ENCODE peak calls at places on chromosomes 11 and 22, in seven cellular contexts. One of them, this sample, is unnamed.

GRCh38 chr11:110479070-110479444 is 49.3 kb downstream of the FDX1 start:
- DNase-seq in anterior cingulate cortex: no peak
- DNase-seq in D341Med: no peak
- DNase-seq in naive thymus-derived CD8-positive, alpha-beta T cell: no peak
- DNase-seq in mesothelial cell of epicardium: no peak
- DNase-seq in GM12891: no peak
- DNase-seq in fibroblast of pulmonary artery: no peak
- DNase-seq in this sample: no peak

GRCh38 chr11:44256673-44257291 is 53.2 kb downstream of the ALX4 start:
- DNase-seq in fibroblast of pulmonary artery: peak; percentile 36
- DNase-seq in anterior cingulate cortex: no peak
- DNase-seq in GM12891: no peak
- DNase-seq in D341Med: no peak
- DNase-seq in mesothelial cell of epicardium: no peak
- DNase-seq in naive thymus-derived CD8-positive, alpha-beta T cell: no peak
- DNase-seq in this sample: no peak

GRCh38 chr11:34600339-34601084 is 20.4 kb upstream of the EHF start:
- DNase-seq in fibroblast of pulmonary artery: peak; percentile 28
- DNase-seq in anterior cingulate cortex: no peak
- DNase-seq in D341Med: no peak
- DNase-seq in naive thymus-derived CD8-positive, alpha-beta T cell: no peak
- DNase-seq in GM12891: no peak
- DNase-seq in mesothelial cell of epicardium: no peak
- DNase-seq in this sample: no peak

GRCh38 chr11:77379253-77379652 is 77.8 kb upstream of the GDPD4 start:
- DNase-seq in naive thymus-derived CD8-positive, alpha-beta T cell: no peak
- DNase-seq in anterior cingulate cortex: no peak
- DNase-seq in mesothelial cell of epicardium: no peak
- DNase-seq in fibroblast of pulmonary artery: peak; percentile 28
- DNase-seq in GM12891: no peak
- DNase-seq in D341Med: no peak
- DNase-seq in this sample: no peak

GRCh38 chr22:32805586-32805881 is 4.0 kb downstream of the TIMP3 start:
- DNase-seq in mesothelial cell of epicardium: no peak
- DNase-seq in D341Med: no peak
- DNase-seq in naive thymus-derived CD8-positive, alpha-beta T cell: no peak
- DNase-seq in anterior cingulate cortex: no peak
- DNase-seq in GM12891: no peak
- DNase-seq in fibroblast of pulmonary artery: no peak
- DNase-seq in this sample: no peak

GRCh38 chr22:36471341-36471821 is 10.1 kb downstream of the TXN2 start:
- DNase-seq in naive thymus-derived CD8-positive, alpha-beta T cell: no peak
- DNase-seq in mesothelial cell of epicardium: no peak
- DNase-seq in D341Med: no peak
- DNase-seq in fibroblast of pulmonary artery: peak; percentile 33
- DNase-seq in anterior cingulate cortex: no peak
- DNase-seq in GM12891: no peak
- DNase-seq in this sample: no peak

GRCh38 chr11:31557991-31558390 is 48.4 kb downstream of the ELP4 start:
- DNase-seq in anterior cingulate cortex: no peak
- DNase-seq in GM12891: no peak
- DNase-seq in D341Med: no peak
- DNase-seq in fibroblast of pulmonary artery: peak; percentile 2
- DNase-seq in mesothelial cell of epicardium: no peak
- DNase-seq in naive thymus-derived CD8-positive, alpha-beta T cell: no peak
- DNase-seq in this sample: no peak

GRCh38 chr11:117098269-117099231 is at the start of gene SIK3:
- DNase-seq in GM12891: peak; percentile 94
- DNase-seq in D341Med: peak; percentile 99
- DNase-seq in fibroblast of pulmonary artery: peak; percentile 95
- DNase-seq in anterior cingulate cortex: peak; percentile 92
- DNase-seq in naive thymus-derived CD8-positive, alpha-beta T cell: peak; percentile 95
- DNase-seq in mesothelial cell of epicardium: peak; percentile 93
- DNase-seq in this sample: peak; percentile 98

GRCh38 chr11:128582496-128583366 is 4.6 kb downstream of the ETS1 start:
- DNase-seq in naive thymus-derived CD8-positive, alpha-beta T cell: no peak
- DNase-seq in anterior cingulate cortex: no peak
- DNase-seq in D341Med: no peak
- DNase-seq in mesothelial cell of epicardium: no peak
- DNase-seq in fibroblast of pulmonary artery: peak; percentile 93
- DNase-seq in GM12891: no peak
- DNase-seq in this sample: no peak

GRCh38 chr11:132062031-132062430 is 691.6 kb downstream of the NTM start:
- DNase-seq in anterior cingulate cortex: no peak
- DNase-seq in mesothelial cell of epicardium: no peak
- DNase-seq in D341Med: no peak
- DNase-seq in naive thymus-derived CD8-positive, alpha-beta T cell: no peak
- DNase-seq in fibroblast of pulmonary artery: no peak
- DNase-seq in GM12891: no peak
- DNase-seq in this sample: no peak

GRCh38 chr11:60018058-60018457 is 1.1 kb downstream of the OOSP4B start:
- DNase-seq in D341Med: no peak
- DNase-seq in fibroblast of pulmonary artery: no peak
- DNase-seq in mesothelial cell of epicardium: no peak
- DNase-seq in naive thymus-derived CD8-positive, alpha-beta T cell: no peak
- DNase-seq in GM12891: no peak
- DNase-seq in anterior cingulate cortex: no peak
- DNase-seq in this sample: no peak

GRCh38 chr22:45932066-45932465 is 44.9 kb downstream of the WNT7B start:
- DNase-seq in naive thymus-derived CD8-positive, alpha-beta T cell: no peak
- DNase-seq in fibroblast of pulmonary artery: peak; percentile 3
- DNase-seq in anterior cingulate cortex: no peak
- DNase-seq in mesothelial cell of epicardium: no peak
- DNase-seq in D341Med: no peak
- DNase-seq in GM12891: no peak
- DNase-seq in this sample: no peak

GRCh38 chr11:14261094-14261493 is 97.9 kb downstream of the RRAS2 start:
- DNase-seq in fibroblast of pulmonary artery: no peak
- DNase-seq in naive thymus-derived CD8-positive, alpha-beta T cell: no peak
- DNase-seq in mesothelial cell of epicardium: no peak
- DNase-seq in anterior cingulate cortex: no peak
- DNase-seq in GM12891: no peak
- DNase-seq in D341Med: no peak
- DNase-seq in this sample: no peak

GRCh38 chr11:131943296-131943695 is 572.9 kb downstream of the NTM start:
- DNase-seq in anterior cingulate cortex: no peak
- DNase-seq in D341Med: no peak
- DNase-seq in mesothelial cell of epicardium: peak; percentile 53
- DNase-seq in fibroblast of pulmonary artery: no peak
- DNase-seq in naive thymus-derived CD8-positive, alpha-beta T cell: no peak
- DNase-seq in GM12891: no peak
- DNase-seq in this sample: no peak

GRCh38 chr22:46357711-46358505 is 22.4 kb downstream of the TRMU start:
- DNase-seq in GM12891: no peak
- DNase-seq in anterior cingulate cortex: no peak
- DNase-seq in mesothelial cell of epicardium: no peak
- DNase-seq in fibroblast of pulmonary artery: no peak
- DNase-seq in naive thymus-derived CD8-positive, alpha-beta T cell: no peak
- DNase-seq in D341Med: no peak
- DNase-seq in this sample: no peak

GRCh38 chr22:19886605-19887250 is 32.1 kb upstream of the GNB1L start:
- DNase-seq in D341Med: no peak
- DNase-seq in fibroblast of pulmonary artery: peak; percentile 37
- DNase-seq in mesothelial cell of epicardium: no peak
- DNase-seq in naive thymus-derived CD8-positive, alpha-beta T cell: peak; percentile 63
- DNase-seq in GM12891: no peak
- DNase-seq in anterior cingulate cortex: no peak
- DNase-seq in this sample: no peak

GRCh38 chr11:126039485-126040271 is 23.0 kb downstream of the CDON start:
- DNase-seq in anterior cingulate cortex: no peak
- DNase-seq in D341Med: peak; percentile 30
- DNase-seq in fibroblast of pulmonary artery: no peak
- DNase-seq in GM12891: no peak
- DNase-seq in mesothelial cell of epicardium: no peak
- DNase-seq in naive thymus-derived CD8-positive, alpha-beta T cell: no peak
- DNase-seq in this sample: no peak

GRCh38 chr11:85028329-85029101 is 598.6 kb downstream of the DLG2 start:
- DNase-seq in mesothelial cell of epicardium: no peak
- DNase-seq in fibroblast of pulmonary artery: no peak
- DNase-seq in D341Med: no peak
- DNase-seq in GM12891: no peak
- DNase-seq in naive thymus-derived CD8-positive, alpha-beta T cell: no peak
- DNase-seq in anterior cingulate cortex: no peak
- DNase-seq in this sample: no peak

GRCh38 chr22:44172370-44173108 is 8.2 kb upstream of the PARVG start:
- DNase-seq in fibroblast of pulmonary artery: no peak
- DNase-seq in anterior cingulate cortex: peak; percentile 8
- DNase-seq in GM12891: peak; percentile 72
- DNase-seq in naive thymus-derived CD8-positive, alpha-beta T cell: no peak
- DNase-seq in D341Med: no peak
- DNase-seq in mesothelial cell of epicardium: no peak
- DNase-seq in this sample: peak; percentile 93